ENCODE peak calls at places on chromosomes 6 and 20, in four cellular contexts. W is uterus, H is prostate gland, J is transverse colon. P is an unnamed sample.
A peak's percentile ranks its signal among the peaks of the same experiment; 100 is the strongest.

GRCh38 chr6:44036196-44036595 is 91.1 kb downstream of the MRPL14 start:
- DNase-seq in W (no peak), H (no peak), J (no peak), P (no peak)

GRCh38 chr6:162637317-162637716 is 90.2 kb downstream of the PRKN start:
- DNase-seq in W (no peak), H (no peak), J (no peak), P (no peak)

GRCh38 chr6:52498538-52499017 is 78.3 kb downstream of the TRAM2 start:
- DNase-seq in W (no peak), H (no peak), J (peak; percentile 60), P (no peak)

GRCh38 chr20:44585042-44585968 is 2.9 kb downstream of the PKIG start:
- DNase-seq in W (no peak), H (no peak), J (no peak), P (no peak)

GRCh38 chr20:13250242-13250641 is 29.2 kb downstream of the ISM1 start:
- DNase-seq in W (no peak), H (no peak), J (no peak), P (no peak)

GRCh38 chr20:60952861-60953260 is 299.2 kb upstream of the CDH4 start:
- DNase-seq in W (no peak), H (no peak), J (no peak), P (no peak)

GRCh38 chr20:35607003-35607735 is 8.5 kb upstream of the SPAG4 start:
- DNase-seq in W (no peak), H (no peak), J (peak; percentile 56), P (no peak)

GRCh38 chr20:18695175-18695574 is 107.3 kb downstream of the DTD1 start:
- DNase-seq in W (no peak), H (no peak), J (no peak), P (no peak)

GRCh38 chr20:63979549-63980316 is at the start of gene SAMD10:
- DNase-seq in W (peak; percentile 33), H (no peak), J (peak; percentile 59), P (no peak)

GRCh38 chr20:57586370-57586793 is 25.5 kb downstream of the PCK1 start:
- DNase-seq in W (no peak), H (no peak), J (peak; percentile 85), P (no peak)

GRCh38 chr6:132830236-132830799 is 15.9 kb downstream of the RPS12 start:
- DNase-seq in W (no peak), H (no peak), J (no peak), P (no peak)

GRCh38 chr6:167402195-167402686 is 77.4 kb downstream of the TTLL2 start:
- DNase-seq in W (no peak), H (no peak), J (no peak), P (no peak)

GRCh38 chr6:41413250-41413649 is 77.8 kb downstream of the NCR2 start:
- DNase-seq in W (peak; percentile 30), H (no peak), J (no peak), P (no peak)

GRCh38 chr6:152952045-152952444 is 30.8 kb downstream of the FBXO5 start:
- DNase-seq in W (no peak), H (no peak), J (no peak), P (no peak)

GRCh38 chr6:96138396-96138795 is 122.6 kb downstream of the FUT9 start:
- DNase-seq in W (no peak), H (no peak), J (no peak), P (no peak)

GRCh38 chr6:170290306-170291128 is at the start of gene DLL1:
- DNase-seq in W (no peak), H (peak; percentile 48), J (peak; percentile 40), P (peak; percentile 68)

GRCh38 chr20:52975024-52975732 is 3.0 kb downstream of the TSHZ2 start:
- DNase-seq in W (peak; percentile 28), H (no peak), J (no peak), P (peak; percentile 44)

GRCh38 chr20:10919549-10920140 is 245.8 kb upstream of the JAG1 start:
- DNase-seq in W (peak; percentile 27), H (no peak), J (no peak), P (peak; percentile 4)

GRCh38 chr6:106520711-106521367 is 108.5 kb downstream of the RTN4IP1 start:
- DNase-seq in W (no peak), H (no peak), J (peak; percentile 61), P (peak; percentile 24)

GRCh38 chr6:168126566-168127383 is 47.8 kb upstream of the FRMD1 start:
- DNase-seq in W (peak; percentile 7), H (no peak), J (no peak), P (no peak)

GRCh38 chr6:27541932-27542297 is 69.0 kb upstream of the ZNF184 start:
- DNase-seq in W (no peak), H (no peak), J (no peak), P (no peak)

GRCh38 chr20:35340436-35340835 is 48.2 kb upstream of the FAM83C start:
- DNase-seq in W (no peak), H (no peak), J (no peak), P (no peak)

GRCh38 chr6:33421344-33421643 is 1.4 kb downstream of the SYNGAP1 start:
- DNase-seq in W (no peak), H (no peak), J (no peak), P (no peak)

GRCh38 chr20:32456869-32457421 is 98.8 kb downstream of the ASXL1 start:
- DNase-seq in W (no peak), H (no peak), J (no peak), P (no peak)

GRCh38 chr6:38739532-38739931 is 24.4 kb downstream of the DNAH8 start:
- DNase-seq in W (no peak), H (no peak), J (no peak), P (no peak)

DNA sequence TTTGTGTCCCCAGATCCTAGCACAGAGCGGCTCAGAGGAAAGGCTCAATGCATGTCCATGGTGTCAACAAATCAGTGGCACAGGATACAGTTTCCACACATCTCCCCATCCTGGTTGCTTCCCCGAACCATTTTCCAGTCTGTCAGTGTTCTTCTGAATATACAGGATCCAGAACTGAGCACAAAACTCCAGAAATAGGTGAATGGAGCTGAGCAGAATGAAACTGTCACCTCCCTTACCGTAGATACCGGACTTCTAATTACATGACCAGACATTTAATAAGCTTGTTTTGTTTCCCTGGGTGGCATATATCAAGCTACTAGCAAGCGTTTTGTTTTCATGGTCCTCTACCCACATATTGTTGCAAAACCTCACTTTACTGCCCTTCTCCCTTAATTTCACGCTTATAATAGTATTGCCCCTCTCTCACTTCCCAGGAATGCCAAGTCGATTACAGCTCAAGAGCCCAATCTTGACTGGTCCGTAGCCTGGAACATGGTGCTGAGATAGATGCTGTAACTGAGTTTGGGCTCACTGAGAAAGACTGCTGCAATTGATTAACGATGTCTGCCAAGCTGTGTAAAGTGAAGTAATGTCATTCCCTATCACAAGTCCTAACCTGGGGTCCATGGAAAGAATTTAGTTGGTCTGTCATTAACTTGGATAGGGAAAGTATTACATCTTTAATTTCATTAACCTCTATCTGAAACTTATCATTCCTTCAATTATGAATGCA is 12.0 kb upstream of the SCRT2 start:
- DNase-seq in W (no peak), H (no peak), J (no peak), P (no peak)
- TF ChIP-seq POLR2A in W (no peak), H (no peak), J (no peak), P (no peak)

GRCh38 chr20:50930139-50931047 is 844 bp downstream of the ADNP start:
- DNase-seq in W (peak; percentile 23), H (no peak), J (peak; percentile 26), P (peak; percentile 35)

GRCh38 chr20:50932016-50932338 is 740 bp upstream of the ADNP start:
- DNase-seq in W (no peak), H (no peak), J (no peak), P (no peak)

GRCh38 chr20:50929299-50930138 is 1.7 kb downstream of the ADNP start:
- DNase-seq in W (peak; percentile 86), H (peak; percentile 91), J (peak; percentile 94), P (peak; percentile 90)

GRCh38 chr20:50931306-50932015 is at the start of gene ADNP:
- DNase-seq in W (peak; percentile 94), H (peak; percentile 88), J (peak; percentile 92), P (peak; percentile 91)

DNA sequence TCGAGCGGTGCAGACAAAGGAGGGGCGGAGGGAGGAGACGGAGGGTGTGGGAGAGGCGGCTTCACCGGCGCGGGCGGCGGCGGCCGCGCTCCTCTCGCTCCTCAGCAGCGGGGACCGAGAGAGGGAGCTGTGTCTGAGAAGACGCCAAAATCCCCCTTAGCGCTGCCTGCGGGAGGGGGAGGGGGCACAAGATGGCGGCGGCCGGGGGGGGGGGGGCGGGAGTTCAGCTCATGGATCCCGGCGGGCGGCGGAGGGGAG is 260 bp downstream of the ADNP start:
- DNase-seq in W (no peak), H (no peak), J (no peak), P (no peak)
- H3K27ac ChIP-seq in W (peak overlapping the region; percentile 98), H (peak overlapping the region; percentile 98), J (peak overlapping the region; percentile 98), P (peak overlapping the region; percentile 99)

GRCh38 chr20:50282592-50283241 is 92.1 kb downstream of the CEBPB start:
- DNase-seq in W (no peak), H (no peak), J (no peak), P (no peak)

GRCh38 chr20:50283370-50283769 is 92.7 kb downstream of the CEBPB start:
- DNase-seq in W (no peak), H (no peak), J (no peak), P (no peak)

GRCh38 chr20:50285376-50286173 is 94.9 kb downstream of the CEBPB start:
- DNase-seq in W (peak; percentile 78), H (no peak), J (no peak), P (peak; percentile 60)

GRCh38 chr20:50284811-50285375 is 94.3 kb downstream of the CEBPB start:
- DNase-seq in W (peak; percentile 91), H (no peak), J (no peak), P (no peak)

DNA sequence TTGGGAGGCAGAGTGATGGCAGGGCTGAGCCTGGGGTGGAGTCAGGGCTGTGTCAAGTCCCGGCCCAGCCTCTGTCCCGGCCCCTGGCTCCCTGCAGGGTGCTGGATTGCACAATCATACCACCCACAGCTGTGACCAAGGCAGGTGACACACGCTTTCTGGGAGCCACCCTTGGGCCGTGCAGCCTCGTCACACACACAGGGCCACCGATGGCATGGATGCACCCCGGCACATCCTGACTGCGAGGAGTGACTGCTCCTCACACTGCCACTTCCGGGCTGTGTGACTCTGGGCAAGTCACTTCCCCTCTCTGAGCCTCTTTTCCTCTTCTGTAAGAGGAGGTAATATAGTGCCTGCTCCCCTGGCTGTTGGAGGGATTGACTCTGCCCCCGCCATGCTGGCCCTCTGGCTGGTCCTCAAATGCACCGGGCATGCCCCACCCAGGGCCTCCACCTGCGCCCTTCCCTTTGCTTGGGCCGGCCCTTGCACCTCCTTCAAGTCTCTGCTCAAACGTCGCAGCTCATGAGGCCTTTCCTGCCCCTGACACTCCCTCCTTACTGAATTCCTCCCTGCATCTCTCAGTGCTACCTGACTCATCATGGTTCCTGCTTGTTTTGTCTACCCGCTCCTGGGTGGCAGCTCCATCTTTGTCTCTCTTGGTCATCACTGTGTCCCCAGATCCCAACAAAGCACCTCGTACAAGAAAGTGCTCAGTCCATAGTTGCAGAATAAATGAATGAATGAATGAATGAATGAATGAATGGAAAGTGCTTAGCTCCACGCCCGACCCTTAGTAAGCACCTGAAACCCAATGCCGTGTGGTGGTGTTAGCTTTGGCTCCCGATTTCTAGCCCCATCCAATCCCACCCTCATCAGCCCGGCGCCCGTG is 93.5 kb downstream of the CEBPB start:
- DNase-seq in W (no peak), H (peak; percentile 35), J (peak; percentile 48), P (peak; percentile 86)
- TF ChIP-seq POLR2A in W (no peak), H (peak; percentile 31), J (no peak), P (peak; percentile 16)

GRCh38 chr20:7734216-7734615 is 206.0 kb downstream of the HAO1 start:
- DNase-seq in W (no peak), H (no peak), J (no peak), P (no peak)
- H3K27ac ChIP-seq in W (no peak overlapping the region), H (no peak overlapping the region), J (no peak overlapping the region), P (no peak overlapping the region)

P was measured in adrenal gland.